ENCODE peak calls at places on chromosomes 12 and 14, in ten cellular contexts. One of them, this sample, is unnamed. For H3K9me3, the result is how much of the 10 kb centered on the place peaks cover.

GRCh38 chr12:113190761-113191160 is 5.2 kb downstream of the RITA1 start:
- DNase-seq in tibial nerve: no peak
- DNase-seq in H9: peak
- DNase-seq in GM12878: no peak
- DNase-seq in IMR-90: peak
- DNase-seq in fibroblast of lung: peak
- DNase-seq in mammary epithelial cell: peak
- DNase-seq in pancreas: no peak
- DNase-seq in transverse colon: no peak
- DNase-seq in psoas muscle: no peak
- DNase-seq in this sample: no peak

GRCh38 chr12:106883421-106883820 is 72.3 kb upstream of the TMEM263 start:
- DNase-seq in pancreas: no peak
- DNase-seq in transverse colon: no peak
- DNase-seq in H9: no peak
- DNase-seq in mammary epithelial cell: peak
- DNase-seq in fibroblast of lung: peak
- DNase-seq in IMR-90: peak
- DNase-seq in GM12878: no peak
- DNase-seq in psoas muscle: no peak
- DNase-seq in tibial nerve: no peak
- DNase-seq in this sample: no peak

GRCh38 chr14:67514650-67515385 is 18.3 kb upstream of the PLEKHH1 start:
- DNase-seq in H9: peak
- DNase-seq in tibial nerve: no peak
- DNase-seq in fibroblast of lung: peak
- DNase-seq in GM12878: no peak
- DNase-seq in mammary epithelial cell: no peak
- DNase-seq in IMR-90: peak
- DNase-seq in psoas muscle: peak
- DNase-seq in pancreas: peak
- DNase-seq in transverse colon: peak
- DNase-seq in this sample: peak

GRCh38 chr12:89947437-89948265 is 239.0 kb upstream of the ATP2B1 start:
- DNase-seq in tibial nerve: no peak
- DNase-seq in GM12878: no peak
- DNase-seq in fibroblast of lung: peak
- DNase-seq in H9: no peak
- DNase-seq in transverse colon: no peak
- DNase-seq in IMR-90: peak
- DNase-seq in pancreas: no peak
- DNase-seq in mammary epithelial cell: peak
- DNase-seq in psoas muscle: no peak
- DNase-seq in this sample: peak

GRCh38 chr12:75550401-75550851 is 39.0 kb upstream of the KRR1 start:
- DNase-seq in IMR-90: peak
- DNase-seq in fibroblast of lung: no peak
- DNase-seq in mammary epithelial cell: no peak
- DNase-seq in GM12878: no peak
- DNase-seq in psoas muscle: no peak
- DNase-seq in H9: no peak
- DNase-seq in pancreas: no peak
- DNase-seq in transverse colon: no peak
- DNase-seq in tibial nerve: no peak
- DNase-seq in this sample: peak

GRCh38 chr12:47868552-47869031 is 36.2 kb downstream of the VDR start:
- DNase-seq in fibroblast of lung: no peak
- DNase-seq in IMR-90: no peak
- DNase-seq in tibial nerve: no peak
- DNase-seq in pancreas: no peak
- DNase-seq in psoas muscle: no peak
- DNase-seq in GM12878: peak
- DNase-seq in transverse colon: peak
- DNase-seq in H9: peak
- DNase-seq in mammary epithelial cell: no peak
- DNase-seq in this sample: no peak

GRCh38 chr14:85233756-85234545 is 296.0 kb upstream of the FLRT2 start:
- DNase-seq in transverse colon: no peak
- DNase-seq in pancreas: no peak
- DNase-seq in fibroblast of lung: peak
- DNase-seq in GM12878: no peak
- DNase-seq in tibial nerve: no peak
- DNase-seq in psoas muscle: no peak
- DNase-seq in H9: no peak
- DNase-seq in mammary epithelial cell: peak
- DNase-seq in IMR-90: peak
- DNase-seq in this sample: no peak

GRCh38 chr14:88251650-88252049 is 71.4 kb downstream of the KCNK10 start:
- DNase-seq in transverse colon: no peak
- DNase-seq in mammary epithelial cell: no peak
- DNase-seq in pancreas: no peak
- DNase-seq in tibial nerve: no peak
- DNase-seq in GM12878: no peak
- DNase-seq in H9: no peak
- DNase-seq in psoas muscle: no peak
- DNase-seq in IMR-90: no peak
- DNase-seq in fibroblast of lung: no peak
- DNase-seq in this sample: no peak

GRCh38 chr12:127125607-127126259 is 1141.2 kb upstream of the TMEM132C start:
- DNase-seq in psoas muscle: no peak
- DNase-seq in IMR-90: peak
- DNase-seq in mammary epithelial cell: peak
- DNase-seq in GM12878: peak
- DNase-seq in transverse colon: peak
- DNase-seq in fibroblast of lung: peak
- DNase-seq in pancreas: no peak
- DNase-seq in H9: no peak
- DNase-seq in tibial nerve: no peak
- DNase-seq in this sample: no peak

GRCh38 chr12:5388581-5389535 is 43.0 kb upstream of the NTF3 start:
- DNase-seq in psoas muscle: no peak
- DNase-seq in mammary epithelial cell: peak
- DNase-seq in IMR-90: peak
- DNase-seq in tibial nerve: no peak
- DNase-seq in fibroblast of lung: no peak
- DNase-seq in pancreas: no peak
- DNase-seq in H9: no peak
- DNase-seq in GM12878: no peak
- DNase-seq in transverse colon: no peak
- DNase-seq in this sample: no peak

GRCh38 chr14:54804720-54805060 is 97.9 kb downstream of the GCH1 start:
- DNase-seq in pancreas: no peak
- DNase-seq in fibroblast of lung: no peak
- DNase-seq in psoas muscle: no peak
- DNase-seq in tibial nerve: no peak
- DNase-seq in transverse colon: no peak
- DNase-seq in mammary epithelial cell: peak
- DNase-seq in GM12878: no peak
- DNase-seq in IMR-90: no peak
- DNase-seq in H9: peak
- DNase-seq in this sample: no peak

GRCh38 chr14:55450987-55451386 is 10.6 kb upstream of the TBPL2 start:
- DNase-seq in pancreas: no peak
- DNase-seq in tibial nerve: no peak
- DNase-seq in fibroblast of lung: no peak
- DNase-seq in H9: no peak
- DNase-seq in mammary epithelial cell: no peak
- DNase-seq in psoas muscle: no peak
- DNase-seq in IMR-90: no peak
- DNase-seq in transverse colon: no peak
- DNase-seq in GM12878: no peak
- DNase-seq in this sample: no peak

GRCh38 chr12:24860546-24860945 is 88.4 kb downstream of the BCAT1 start:
- DNase-seq in psoas muscle: no peak
- DNase-seq in mammary epithelial cell: no peak
- DNase-seq in pancreas: no peak
- DNase-seq in tibial nerve: no peak
- DNase-seq in IMR-90: peak
- DNase-seq in H9: no peak
- DNase-seq in GM12878: no peak
- DNase-seq in fibroblast of lung: no peak
- DNase-seq in transverse colon: no peak
- DNase-seq in this sample: no peak
- H3K9me3 ChIP-seq in psoas muscle: under half
- H3K9me3 ChIP-seq in mammary epithelial cell: under half
- H3K9me3 ChIP-seq in pancreas: under half
- H3K9me3 ChIP-seq in tibial nerve: under half
- H3K9me3 ChIP-seq in IMR-90: under half
- H3K9me3 ChIP-seq in H9: under half
- H3K9me3 ChIP-seq in GM12878: under half
- H3K9me3 ChIP-seq in fibroblast of lung: under half
- H3K9me3 ChIP-seq in transverse colon: under half
- H3K9me3 ChIP-seq in this sample: under half

GRCh38 chr12:56760460-56760859 is 2.7 kb upstream of the HSD17B6 start:
- DNase-seq in tibial nerve: no peak
- DNase-seq in psoas muscle: no peak
- DNase-seq in transverse colon: no peak
- DNase-seq in H9: no peak
- DNase-seq in pancreas: no peak
- DNase-seq in GM12878: no peak
- DNase-seq in IMR-90: no peak
- DNase-seq in fibroblast of lung: no peak
- DNase-seq in mammary epithelial cell: no peak
- DNase-seq in this sample: no peak
- H3K27ac ChIP-seq in tibial nerve: no peak
- H3K27ac ChIP-seq in psoas muscle: no peak
- H3K27ac ChIP-seq in transverse colon: no peak
- H3K27ac ChIP-seq in H9: no peak
- H3K27ac ChIP-seq in pancreas: no peak
- H3K27ac ChIP-seq in GM12878: no peak
- H3K27ac ChIP-seq in IMR-90: no peak
- H3K27ac ChIP-seq in fibroblast of lung: no peak
- H3K27ac ChIP-seq in mammary epithelial cell: no peak
- H3K27ac ChIP-seq in this sample: no peak

GRCh38 chr14:34496679-34497513 is 34.9 kb upstream of the SPTSSA start:
- DNase-seq in tibial nerve: peak
- DNase-seq in IMR-90: peak
- DNase-seq in fibroblast of lung: peak
- DNase-seq in psoas muscle: peak
- DNase-seq in GM12878: no peak
- DNase-seq in pancreas: no peak
- DNase-seq in transverse colon: peak
- DNase-seq in H9: peak
- DNase-seq in mammary epithelial cell: peak
- DNase-seq in this sample: peak
- TF ChIP-seq CTCF in tibial nerve: no peak
- TF ChIP-seq CTCF in IMR-90: peak
- TF ChIP-seq CTCF in fibroblast of lung: peak
- TF ChIP-seq CTCF in psoas muscle: peak
- TF ChIP-seq CTCF in GM12878: no peak
- TF ChIP-seq CTCF in pancreas: no peak
- TF ChIP-seq CTCF in transverse colon: no peak
- TF ChIP-seq CTCF in H9: peak
- TF ChIP-seq CTCF in mammary epithelial cell: peak
- TF ChIP-seq CTCF in this sample: peak

GRCh38 chr12:133083345-133083744 is 2.6 kb downstream of the ZNF140 start:
- DNase-seq in fibroblast of lung: no peak
- DNase-seq in transverse colon: no peak
- DNase-seq in mammary epithelial cell: no peak
- DNase-seq in IMR-90: no peak
- DNase-seq in pancreas: no peak
- DNase-seq in GM12878: no peak
- DNase-seq in H9: no peak
- DNase-seq in psoas muscle: no peak
- DNase-seq in tibial nerve: no peak
- DNase-seq in this sample: no peak
- H3K9me3 ChIP-seq in fibroblast of lung: under half
- H3K9me3 ChIP-seq in transverse colon: half or more
- H3K9me3 ChIP-seq in mammary epithelial cell: under half
- H3K9me3 ChIP-seq in IMR-90: half or more
- H3K9me3 ChIP-seq in pancreas: under half
- H3K9me3 ChIP-seq in GM12878: half or more
- H3K9me3 ChIP-seq in H9: under half
- H3K9me3 ChIP-seq in psoas muscle: half or more
- H3K9me3 ChIP-seq in tibial nerve: under half
- H3K9me3 ChIP-seq in this sample: under half

GRCh38 chr12:467591-467990 is 7.9 kb downstream of the B4GALNT3 start:
- DNase-seq in fibroblast of lung: no peak
- DNase-seq in pancreas: no peak
- DNase-seq in mammary epithelial cell: peak
- DNase-seq in H9: no peak
- DNase-seq in GM12878: no peak
- DNase-seq in transverse colon: no peak
- DNase-seq in psoas muscle: no peak
- DNase-seq in IMR-90: no peak
- DNase-seq in tibial nerve: no peak
- DNase-seq in this sample: no peak
- H3K27ac ChIP-seq in fibroblast of lung: no peak
- H3K27ac ChIP-seq in pancreas: no peak
- H3K27ac ChIP-seq in mammary epithelial cell: no peak
- H3K27ac ChIP-seq in H9: no peak
- H3K27ac ChIP-seq in GM12878: no peak
- H3K27ac ChIP-seq in transverse colon: no peak
- H3K27ac ChIP-seq in psoas muscle: no peak
- H3K27ac ChIP-seq in IMR-90: no peak
- H3K27ac ChIP-seq in tibial nerve: no peak
- H3K27ac ChIP-seq in this sample: no peak

GRCh38 chr14:97177016-97177415 is 379.8 kb downstream of the VRK1 start:
- DNase-seq in mammary epithelial cell: peak
- DNase-seq in tibial nerve: no peak
- DNase-seq in GM12878: no peak
- DNase-seq in H9: peak
- DNase-seq in psoas muscle: no peak
- DNase-seq in fibroblast of lung: no peak
- DNase-seq in transverse colon: no peak
- DNase-seq in IMR-90: no peak
- DNase-seq in pancreas: no peak
- DNase-seq in this sample: no peak
- TF ChIP-seq CTCF in mammary epithelial cell: no peak
- TF ChIP-seq CTCF in tibial nerve: no peak
- TF ChIP-seq CTCF in GM12878: peak
- TF ChIP-seq CTCF in H9: peak
- TF ChIP-seq CTCF in psoas muscle: no peak
- TF ChIP-seq CTCF in fibroblast of lung: no peak
- TF ChIP-seq CTCF in transverse colon: no peak
- TF ChIP-seq CTCF in IMR-90: no peak
- TF ChIP-seq CTCF in pancreas: no peak
- TF ChIP-seq CTCF in this sample: no peak

GRCh38 chr14:60650382-60650961 is 1.2 kb upstream of the SIX1 start:
- DNase-seq in IMR-90: peak
- DNase-seq in pancreas: no peak
- DNase-seq in tibial nerve: no peak
- DNase-seq in mammary epithelial cell: no peak
- DNase-seq in H9: no peak
- DNase-seq in GM12878: no peak
- DNase-seq in psoas muscle: no peak
- DNase-seq in transverse colon: no peak
- DNase-seq in fibroblast of lung: peak
- DNase-seq in this sample: no peak
- H3K9me3 ChIP-seq in IMR-90: under half
- H3K9me3 ChIP-seq in pancreas: under half
- H3K9me3 ChIP-seq in tibial nerve: under half
- H3K9me3 ChIP-seq in mammary epithelial cell: under half
- H3K9me3 ChIP-seq in H9: under half
- H3K9me3 ChIP-seq in GM12878: under half
- H3K9me3 ChIP-seq in psoas muscle: under half
- H3K9me3 ChIP-seq in transverse colon: under half
- H3K9me3 ChIP-seq in fibroblast of lung: under half
- H3K9me3 ChIP-seq in this sample: under half